ENCODE peak calls at places on chromosomes 6 and 20, in six cellular contexts. One of them, this sample, is unnamed.

GRCh38 chr6:38987503-38987902 is 61.1 kb upstream of the GLP1R start:
- DNase-seq in breast epithelium: no peak
- DNase-seq in G401: no peak
- DNase-seq in mucosa of gallbladder: no peak
- DNase-seq in HS-5: no peak
- DNase-seq in GDM1: no peak
- DNase-seq in this sample: no peak

GRCh38 chr6:4612636-4613171 is 163.5 kb upstream of the CDYL start:
- DNase-seq in G401: peak
- DNase-seq in mucosa of gallbladder: no peak
- DNase-seq in HS-5: no peak
- DNase-seq in breast epithelium: no peak
- DNase-seq in GDM1: no peak
- DNase-seq in this sample: peak

GRCh38 chr20:30502670-30503069 is 754.8 kb upstream of the DEFB115 start:
- DNase-seq in GDM1: no peak
- DNase-seq in breast epithelium: no peak
- DNase-seq in HS-5: no peak
- DNase-seq in mucosa of gallbladder: no peak
- DNase-seq in G401: no peak
- DNase-seq in this sample: no peak

GRCh38 chr6:150891886-150892485 is 26.5 kb downstream of the MTHFD1L start:
- DNase-seq in HS-5: peak
- DNase-seq in GDM1: peak
- DNase-seq in mucosa of gallbladder: peak
- DNase-seq in G401: peak
- DNase-seq in breast epithelium: peak
- DNase-seq in this sample: peak

GRCh38 chr6:132445201-132445951 is 44.1 kb upstream of the MOXD1 start:
- DNase-seq in GDM1: no peak
- DNase-seq in G401: no peak
- DNase-seq in mucosa of gallbladder: no peak
- DNase-seq in breast epithelium: no peak
- DNase-seq in HS-5: peak
- DNase-seq in this sample: no peak

GRCh38 chr20:25065625-25066338 is 7.8 kb upstream of the ACSS1 start:
- DNase-seq in GDM1: peak
- DNase-seq in mucosa of gallbladder: peak
- DNase-seq in HS-5: no peak
- DNase-seq in G401: peak
- DNase-seq in breast epithelium: peak
- DNase-seq in this sample: peak

GRCh38 chr20:55354700-55355099 is 650.6 kb downstream of the CBLN4 start:
- DNase-seq in GDM1: no peak
- DNase-seq in breast epithelium: no peak
- DNase-seq in HS-5: no peak
- DNase-seq in mucosa of gallbladder: no peak
- DNase-seq in G401: no peak
- DNase-seq in this sample: no peak

GRCh38 chr6:169571123-169571962 is 130.5 kb downstream of the WDR27 start:
- DNase-seq in GDM1: no peak
- DNase-seq in G401: no peak
- DNase-seq in breast epithelium: no peak
- DNase-seq in HS-5: no peak
- DNase-seq in mucosa of gallbladder: no peak
- DNase-seq in this sample: no peak

GRCh38 chr20:47540443-47541354 is 39.0 kb downstream of the NCOA3 start:
- DNase-seq in HS-5: no peak
- DNase-seq in G401: no peak
- DNase-seq in GDM1: no peak
- DNase-seq in mucosa of gallbladder: no peak
- DNase-seq in breast epithelium: no peak
- DNase-seq in this sample: no peak

GRCh38 chr20:49887251-49887827 is 28.0 kb downstream of the SPATA2 start:
- DNase-seq in G401: no peak
- DNase-seq in breast epithelium: no peak
- DNase-seq in GDM1: no peak
- DNase-seq in HS-5: no peak
- DNase-seq in mucosa of gallbladder: no peak
- DNase-seq in this sample: no peak

GRCh38 chr6:9025223-9025622 is 589.9 kb upstream of the SLC35B3 start:
- DNase-seq in GDM1: no peak
- DNase-seq in mucosa of gallbladder: no peak
- DNase-seq in HS-5: no peak
- DNase-seq in G401: no peak
- DNase-seq in breast epithelium: no peak
- DNase-seq in this sample: no peak

GRCh38 chr20:53255102-53255710 is 283.0 kb downstream of the TSHZ2 start:
- DNase-seq in G401: no peak
- DNase-seq in breast epithelium: no peak
- DNase-seq in HS-5: no peak
- DNase-seq in mucosa of gallbladder: no peak
- DNase-seq in GDM1: no peak
- DNase-seq in this sample: no peak

GRCh38 chr20:36274248-36274841 is 31.8 kb upstream of the DLGAP4 start:
- DNase-seq in mucosa of gallbladder: no peak
- DNase-seq in breast epithelium: no peak
- DNase-seq in HS-5: no peak
- DNase-seq in GDM1: no peak
- DNase-seq in G401: no peak
- DNase-seq in this sample: no peak

GRCh38 chr20:62815066-62815991 is 1.5 kb upstream of the COL9A3 start:
- DNase-seq in G401: no peak
- DNase-seq in HS-5: no peak
- DNase-seq in GDM1: no peak
- DNase-seq in mucosa of gallbladder: no peak
- DNase-seq in breast epithelium: no peak
- DNase-seq in this sample: no peak

GRCh38 chr20:25622450-25623224 is 1.2 kb downstream of the NANP start:
- DNase-seq in mucosa of gallbladder: no peak
- DNase-seq in HS-5: peak
- DNase-seq in G401: no peak
- DNase-seq in breast epithelium: no peak
- DNase-seq in GDM1: peak
- DNase-seq in this sample: no peak

GRCh38 chr20:6693178-6693807 is 74.2 kb upstream of the BMP2 start:
- DNase-seq in mucosa of gallbladder: no peak
- DNase-seq in HS-5: no peak
- DNase-seq in breast epithelium: no peak
- DNase-seq in GDM1: no peak
- DNase-seq in G401: no peak
- DNase-seq in this sample: no peak

GRCh38 chr6:149484733-149485700 is at the start of gene ZC3H12D:
- DNase-seq in mucosa of gallbladder: peak
- DNase-seq in breast epithelium: no peak
- DNase-seq in G401: no peak
- DNase-seq in HS-5: no peak
- DNase-seq in GDM1: peak
- DNase-seq in this sample: no peak